ENCODE peak calls at places on chromosomes 4 and X, in four cellular contexts. I is NAMALWA, O is LoVo, G is prostate gland. Z is an unnamed sample.

GRCh38 chr4:145937990-145938611 is 522 bp downstream of the ZNF827 start:
- DNase-seq in I (peak), O (peak), G (peak), Z (peak)

GRCh38 chr4:1792832-1793495 is at the start of gene FGFR3:
- DNase-seq in I (no peak), G (peak), O (peak), Z (peak)

GRCh38 chr4:152408514-152409327 is 127.2 kb downstream of the FBXW7 start:
- DNase-seq in I (peak), G (no peak), O (no peak), Z (peak)

GRCh38 chrX:54994099-54994498 is at the start of gene PFKFB1:
- DNase-seq in I (no peak), O (no peak), G (no peak), Z (no peak)

GRCh38 chr4:68175562-68176155 is 46.0 kb upstream of the TMPRSS11F start:
- DNase-seq in G (peak), O (peak), I (peak), Z (peak)

GRCh38 chr4:71132486-71132885 is 139.0 kb downstream of the DCK start:
- DNase-seq in G (no peak), O (no peak), I (no peak), Z (no peak)

GRCh38 chr4:98673282-98673644 is 14.9 kb upstream of the TSPAN5 start:
- DNase-seq in G (no peak), O (no peak), I (no peak), Z (no peak)

GRCh38 chr4:73998040-73999011 is at the start of gene CXCL5:
- DNase-seq in I (no peak), O (no peak), G (no peak), Z (no peak)

GRCh38 chrX:153708415-153708814 is 15.8 kb downstream of the BCAP31 start:
- DNase-seq in I (peak), G (peak), O (peak), Z (peak)

GRCh38 chr4:107825072-107825789 is 499 bp downstream of the SGMS2 start:
- DNase-seq in O (peak), I (no peak), G (peak), Z (no peak)

GRCh38 chr4:96519291-96519690 is 679.4 kb downstream of the PDHA2 start:
- DNase-seq in G (no peak), I (no peak), O (no peak), Z (no peak)

GRCh38 chr4:106767991-106768390 is 268.1 kb downstream of the DKK2 start:
- DNase-seq in G (no peak), I (no peak), O (no peak), Z (no peak)

GRCh38 chr4:10765386-10765785 is 80.8 kb upstream of the CLNK start:
- DNase-seq in O (no peak), I (no peak), G (no peak), Z (no peak)